ENCODE peak calls at places on chromosomes 1 and 21, in seven cellular contexts. E is foreskin fibroblast, G is GM23338, J is sigmoid colon, T is lung, C is H1, M is spleen. B is an unnamed sample.

GRCh38 chr1:45177452-45177851 is 29.0 kb downstream of the ZSWIM5 start:
- DNase-seq in J (no peak), C (no peak), G (no peak), E (peak), M (no peak), T (no peak), B (no peak)

GRCh38 chr1:210402560-210402959 is 73.9 kb downstream of the HHAT start:
- DNase-seq in E (no peak), T (no peak), J (no peak), M (no peak), G (no peak), C (no peak), B (no peak)

GRCh38 chr1:59520194-59520593 is 223.3 kb downstream of the FGGY start:
- DNase-seq in E (peak), C (no peak), G (no peak), J (no peak), M (no peak), T (no peak), B (no peak)

GRCh38 chr1:40392206-40392605 is 18.7 kb downstream of the SMAP2 start:
- DNase-seq in J (no peak), M (no peak), T (no peak), G (no peak), C (no peak), E (peak), B (no peak)

GRCh38 chr1:53337499-53337898 is 9.6 kb upstream of the LRP8 start:
- DNase-seq in T (no peak), J (no peak), E (no peak), C (no peak), M (peak), G (no peak), B (no peak)

GRCh38 chr21:34636961-34637360 is 22.0 kb upstream of the RCAN1 start:
- DNase-seq in E (no peak), M (no peak), T (no peak), J (no peak), G (no peak), C (no peak), B (no peak)

GRCh38 chr1:88802950-88803349 is 88.4 kb downstream of the GTF2B start:
- DNase-seq in T (no peak), G (no peak), C (no peak), M (no peak), E (peak), J (no peak), B (no peak)

GRCh38 chr1:230591676-230592075 is 50.6 kb upstream of the COG2 start:
- DNase-seq in T (no peak), C (no peak), E (no peak), M (no peak), G (no peak), J (no peak), B (no peak)

GRCh38 chr21:39630827-39631226 is 18.1 kb downstream of the B3GALT5 start:
- DNase-seq in E (peak), G (no peak), J (no peak), M (no peak), C (no peak), T (no peak), B (no peak)

GRCh38 chr1:227192163-227192562 is 126.1 kb downstream of the CDC42BPA start:
- DNase-seq in T (peak), E (peak), C (peak), G (peak), J (no peak), M (no peak), B (no peak)

GRCh38 chr1:216064643-216065042 is 358.6 kb downstream of the USH2A start:
- DNase-seq in M (no peak), J (no peak), E (no peak), C (no peak), G (no peak), T (no peak), B (no peak)

GRCh38 chr1:16076003-16076870 is 2.8 kb upstream of the FAM131C start:
- DNase-seq in T (no peak), J (peak), G (no peak), M (no peak), E (peak), C (no peak), B (no peak)

GRCh38 chr1:223341111-223341510 is 22.9 kb downstream of the SUSD4 start:
- DNase-seq in E (peak), C (no peak), G (no peak), T (no peak), J (peak), M (peak), B (no peak)

GRCh38 chr1:47437518-47438320 is at the start of gene FOXD2:
- DNase-seq in J (peak), G (peak), M (peak), T (peak), C (peak), E (peak), B (peak)

GRCh38 chr21:42160111-42160949 is 58.6 kb upstream of the ABCG1 start:
- DNase-seq in T (no peak), J (peak), C (no peak), G (no peak), M (peak), E (no peak), B (no peak)

GRCh38 chr1:12230549-12231275 is 882 bp downstream of the VPS13D start:
- DNase-seq in C (no peak), T (peak), M (peak), G (peak), E (peak), J (peak), B (no peak)

GRCh38 chr21:29258626-29259335 is 39.9 kb upstream of the BACH1 start:
- DNase-seq in T (no peak), G (no peak), C (no peak), J (no peak), E (peak), M (no peak), B (no peak)

GRCh38 chr1:162632743-162633326 is 571 bp downstream of the DDR2 start:
- DNase-seq in J (peak), G (peak), E (peak), C (no peak), T (no peak), M (no peak), B (no peak)

GRCh38 chr21:35965699-35966098 is 94.6 kb downstream of the SETD4 start:
- DNase-seq in T (no peak), E (no peak), G (no peak), C (no peak), J (no peak), M (no peak), B (no peak)

GRCh38 chr1:1199141-1199960 is 7.0 kb downstream of the TNFRSF18 start:
- DNase-seq in J (no peak), G (peak), E (no peak), C (no peak), M (peak), T (no peak), B (no peak)

GRCh38 chr1:65824103-65824502 is 31.4 kb downstream of the PDE4B start:
- DNase-seq in G (no peak), C (no peak), J (no peak), T (no peak), E (no peak), M (no peak), B (no peak)

DNA sequence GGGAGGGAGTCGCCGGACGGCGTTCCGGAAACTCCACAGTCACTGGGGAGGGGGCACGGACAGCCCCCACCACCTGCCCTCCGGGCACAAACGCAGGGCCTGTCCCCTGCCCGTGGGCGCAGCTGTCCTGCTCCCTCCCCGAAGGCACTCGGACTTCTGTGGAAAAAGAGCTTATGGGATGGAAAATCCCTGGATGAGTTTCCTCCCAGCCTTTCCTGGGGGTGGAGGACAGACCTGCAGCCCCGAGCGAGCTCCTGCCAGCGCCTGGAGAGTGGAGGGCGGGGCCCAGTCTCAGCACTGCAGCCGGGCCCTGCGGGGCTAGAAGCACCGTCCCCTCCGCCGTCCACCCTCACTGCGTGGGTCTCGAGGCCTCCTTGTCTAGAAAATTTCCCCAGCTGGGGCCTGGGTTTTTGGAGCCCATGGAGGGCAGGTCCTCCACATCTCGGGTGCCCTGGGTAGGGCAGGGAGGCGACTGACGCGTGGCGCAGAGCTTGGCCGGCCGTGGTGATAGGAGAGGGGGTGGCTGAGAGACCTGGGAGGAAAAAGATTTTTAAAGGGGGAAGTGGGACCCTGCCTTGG is 6.5 kb upstream of the COL6A1 start:
- DNase-seq in T (no peak), C (no peak), E (peak), M (peak), G (peak), J (peak), B (no peak)
- H3K4me3 ChIP-seq in T (no peak), C (peak), E (peak), M (no peak), G (peak), J (peak), B (no peak)

GRCh38 chr1:175844877-175845276 is 101.5 kb upstream of the TNR start:
- DNase-seq in C (no peak), M (no peak), G (peak), E (no peak), J (no peak), T (no peak), B (no peak)
- TF ChIP-seq CTCF in C (peak), M (no peak), G (no peak), E (no peak), J (no peak), T (no peak), B (no peak)

DNA sequence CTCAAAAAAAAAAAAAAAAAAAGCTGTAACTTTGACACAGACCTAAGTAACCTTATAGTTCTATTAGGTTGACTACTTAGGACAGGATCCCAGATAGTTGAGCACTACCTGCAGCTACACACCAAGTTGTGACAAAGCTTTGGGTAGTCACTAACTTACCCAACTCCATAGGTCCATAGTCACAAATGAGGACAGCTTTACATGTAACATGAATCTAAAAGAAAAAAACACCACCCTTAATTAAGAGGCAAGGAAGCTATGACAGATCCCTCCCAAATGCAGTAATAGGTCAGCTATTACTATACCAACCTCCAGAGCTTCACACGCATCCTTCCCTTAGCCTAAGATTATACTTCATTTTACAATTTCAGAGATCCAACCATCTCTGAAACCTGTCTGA is 12.7 kb upstream of the RAB42 start:
- DNase-seq in E (no peak), G (no peak), M (no peak), C (no peak), J (no peak), T (no peak), B (no peak)
- H3K4me3 ChIP-seq in E (peak), G (peak), M (no peak), C (no peak), J (no peak), T (no peak), B (peak)

GRCh38 chr1:184078564-184079107 is 27.1 kb downstream of the TSEN15 start:
- DNase-seq in J (no peak), C (no peak), G (no peak), T (no peak), E (no peak), M (no peak), B (no peak)

GRCh38 chr1:184074383-184074782 is 22.9 kb downstream of the TSEN15 start:
- DNase-seq in T (no peak), E (no peak), C (no peak), M (no peak), G (no peak), J (no peak), B (no peak)

GRCh38 chr1:184069675-184070074 is 18.1 kb downstream of the TSEN15 start:
- DNase-seq in C (no peak), G (no peak), M (no peak), J (no peak), E (peak), T (no peak), B (no peak)

GRCh38 chr1:184075040-184076029 is 23.8 kb downstream of the TSEN15 start:
- DNase-seq in E (peak), T (no peak), J (peak), C (no peak), M (no peak), G (peak), B (no peak)
- TF ChIP-seq CTCF in E (peak), T (peak), J (peak), C (peak), M (peak), G (peak), B (peak)

GRCh38 chr1:228873714-228874113 is 138.4 kb downstream of the RHOU start:
- DNase-seq in E (no peak), M (peak), T (no peak), C (no peak), J (no peak), G (no peak), B (no peak)

GRCh38 chr1:228872080-228872479 is 136.8 kb downstream of the RHOU start:
- DNase-seq in T (no peak), C (no peak), G (no peak), M (peak), J (no peak), E (no peak), B (no peak)

GRCh38 chr1:228879164-228879563 is 143.9 kb downstream of the RHOU start:
- DNase-seq in M (no peak), J (no peak), T (no peak), E (no peak), G (no peak), C (no peak), B (no peak)

GRCh38 chr1:228876187-228876586 is 140.9 kb downstream of the RHOU start:
- DNase-seq in C (no peak), E (no peak), J (no peak), G (no peak), T (peak), M (peak), B (no peak)

DNA sequence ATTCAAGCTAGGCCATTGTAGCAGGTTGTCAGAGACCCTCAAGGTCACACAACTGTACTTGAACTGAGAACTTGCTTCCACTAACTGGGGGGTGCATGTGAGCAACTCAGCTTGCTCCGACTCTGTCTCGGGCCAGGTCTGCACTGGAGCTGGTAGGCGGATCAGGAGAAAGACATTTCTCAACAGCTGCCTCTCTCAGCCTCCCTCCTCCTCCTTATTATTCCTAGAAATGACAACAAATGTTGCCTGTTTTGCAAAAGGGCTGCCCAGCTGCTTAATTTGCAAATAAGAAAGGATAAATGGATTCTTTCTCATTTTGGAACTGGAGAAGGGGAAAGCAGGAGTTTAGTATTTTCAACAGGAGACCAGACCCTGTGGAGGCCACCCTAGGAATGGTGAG is 140.5 kb downstream of the RHOU start:
- DNase-seq in E (no peak), C (no peak), M (peak), J (no peak), G (no peak), T (peak), B (no peak)
- H3K4me3 ChIP-seq in E (no peak), C (no peak), M (no peak), J (no peak), G (no peak), T (no peak), B (no peak)

B was measured in GM12864.